ENCODE peak calls at places on chromosomes 12 and 14, in ten cellular contexts. Z is H54; F is effector memory CD8-positive, alpha-beta T cell; U is activated CD4-positive, alpha-beta T cell treated with anti-CD3 and anti-CD28 coated beads for 48 hours; T is T-helper 2 cell treated with Interferon-gamma antibody and Interleukin-4, amounts not matched to agents 5 μg/mL and 100 μg/mL, for 36 hours; G is ELR; X is AG09319; E is stimulated activated naive CD4-positive, alpha-beta T cell; D is NCI-H1105; S is hepatocyte. Y is an unnamed sample.

GRCh38 chr14:89625208-89625987 is 208.4 kb upstream of the FOXN3 start:
- DNase-seq in Z (no peak), F (no peak), U (peak; percentile 34), T (no peak), G (no peak), X (no peak), E (no peak), D (peak; percentile 85), S (peak; percentile 55), Y (no peak)

GRCh38 chr12:86331012-86331411 is 74.8 kb upstream of the MGAT4C start:
- DNase-seq in Z (no peak), F (no peak), U (no peak), T (no peak), G (no peak), X (no peak), E (no peak), D (peak; percentile 31), S (no peak), Y (no peak)

GRCh38 chr14:103281496-103282231 is 52.4 kb upstream of the EIF5 start:
- DNase-seq in Z (no peak), F (no peak), U (no peak), T (no peak), G (peak; percentile 79), X (peak; percentile 31), E (no peak), D (no peak), S (peak; percentile 79), Y (peak; percentile 67)

GRCh38 chr12:48777501-48778400 is 11.1 kb downstream of the ADCY6 start:
- DNase-seq in Z (no peak), F (no peak), U (no peak), T (no peak), G (no peak), X (no peak), E (no peak), D (no peak), S (no peak), Y (no peak)

GRCh38 chr12:24407884-24408283 is 458.4 kb upstream of the SOX5 start:
- DNase-seq in Z (no peak), F (no peak), U (no peak), T (no peak), G (no peak), X (no peak), E (no peak), D (no peak), S (no peak), Y (no peak)

GRCh38 chr12:103799504-103800251 is 41.4 kb downstream of the NT5DC3 start:
- DNase-seq in Z (peak; percentile 45), F (no peak), U (no peak), T (no peak), G (peak; percentile 39), X (peak; percentile 10), E (no peak), D (peak; percentile 81), S (peak; percentile 63), Y (peak; percentile 30)

GRCh38 chr12:4892418-4892817 is 17.3 kb upstream of the KCNA1 start:
- DNase-seq in Z (no peak), F (no peak), U (no peak), T (no peak), G (no peak), X (no peak), E (no peak), D (no peak), S (no peak), Y (no peak)

GRCh38 chr12:66900616-66901015 is 221.7 kb upstream of the GRIP1 start:
- DNase-seq in Z (no peak), F (no peak), U (no peak), T (no peak), G (no peak), X (no peak), E (no peak), D (peak; percentile 53), S (no peak), Y (no peak)

GRCh38 chr12:130429656-130430505 is 92.2 kb downstream of the PIWIL1 start:
- DNase-seq in Z (no peak), F (no peak), U (no peak), T (no peak), G (no peak), X (no peak), E (no peak), D (no peak), S (no peak), Y (no peak)

GRCh38 chr14:95361373-95362179 is 41.9 kb upstream of the CLMN start:
- DNase-seq in Z (peak; percentile 46), F (no peak), U (peak; percentile 69), T (peak; percentile 15), G (peak; percentile 18), X (no peak), E (no peak), D (no peak), S (peak; percentile 52), Y (no peak)

GRCh38 chr12:68229956-68230355 is 4.3 kb upstream of the IL26 start:
- DNase-seq in Z (no peak), F (no peak), U (no peak), T (no peak), G (no peak), X (no peak), E (no peak), D (no peak), S (no peak), Y (no peak)

GRCh38 chr12:55745361-55746146 is 2.6 kb downstream of the GDF11 start:
- DNase-seq in Z (no peak), F (no peak), U (no peak), T (no peak), G (no peak), X (no peak), E (no peak), D (no peak), S (peak; percentile 70), Y (no peak)

GRCh38 chr12:57008113-57008687 is 1.9 kb upstream of the ZBTB39 start:
- DNase-seq in Z (peak; percentile 65), F (peak; percentile 18), U (no peak), T (no peak), G (peak; percentile 79), X (peak; percentile 37), E (peak; percentile 76), D (peak; percentile 21), S (peak; percentile 75), Y (peak; percentile 77)

GRCh38 chr12:126385785-126386184 is 1320.5 kb downstream of the AACS start:
- DNase-seq in Z (no peak), F (no peak), U (no peak), T (no peak), G (no peak), X (peak; percentile 56), E (no peak), D (no peak), S (no peak), Y (peak; percentile 13)

GRCh38 chr12:95151821-95152220 is 65.4 kb downstream of the FGD6 start:
- DNase-seq in Z (no peak), F (no peak), U (no peak), T (no peak), G (no peak), X (no peak), E (no peak), D (peak; percentile 48), S (no peak), Y (no peak)

GRCh38 chr14:103634156-103634555 is 5.1 kb downstream of the KLC1 start:
- DNase-seq in Z (no peak), F (no peak), U (no peak), T (no peak), G (no peak), X (no peak), E (no peak), D (no peak), S (no peak), Y (peak; percentile 52)

GRCh38 chr14:79419571-79420327 is 791.6 kb downstream of the DIO2 start:
- DNase-seq in Z (no peak), F (no peak), U (no peak), T (no peak), G (no peak), X (no peak), E (no peak), D (no peak), S (peak; percentile 19), Y (no peak)

GRCh38 chr12:82510386-82510785 is 152.1 kb downstream of the METTL25 start:
- DNase-seq in Z (no peak), F (no peak), U (no peak), T (no peak), G (no peak), X (no peak), E (no peak), D (no peak), S (no peak), Y (no peak)

GRCh38 chr12:62658910-62659309 is 192.3 kb downstream of the MON2 start:
- DNase-seq in Z (no peak), F (no peak), U (no peak), T (no peak), G (no peak), X (no peak), E (no peak), D (no peak), S (no peak), Y (no peak)

GRCh38 chr12:51846911-51847829 is 1.3 kb downstream of the FIGNL2 start:
- DNase-seq in Z (no peak), F (peak; percentile 11), U (peak; percentile 49), T (peak; percentile 6), G (peak; percentile 36), X (no peak), E (peak; percentile 31), D (no peak), S (peak; percentile 84), Y (peak; percentile 48)

GRCh38 chr12:115598827-115599226 is 678.7 kb downstream of the MED13L start:
- DNase-seq in Z (no peak), F (no peak), U (no peak), T (no peak), G (no peak), X (no peak), E (no peak), D (peak; percentile 73), S (no peak), Y (no peak)

GRCh38 chr12:68290126-68290525 is 36.7 kb upstream of the IL22 start:
- DNase-seq in Z (no peak), F (peak; percentile 5), U (peak; percentile 52), T (peak; percentile 64), G (peak; percentile 24), X (no peak), E (peak; percentile 2), D (no peak), S (no peak), Y (no peak)

GRCh38 chr14:74531467-74531866 is 37.9 kb downstream of the ISCA2 start:
- DNase-seq in Z (peak; percentile 39), F (no peak), U (no peak), T (no peak), G (peak; percentile 56), X (no peak), E (no peak), D (no peak), S (peak; percentile 40), Y (peak; percentile 59)

GRCh38 chr12:13422291-13422690 is 225.8 kb downstream of the EMP1 start:
- DNase-seq in Z (no peak), F (no peak), U (no peak), T (no peak), G (no peak), X (no peak), E (no peak), D (no peak), S (no peak), Y (no peak)

GRCh38 chr12:107679346-107679745 is 6.3 kb upstream of the PWP1 start:
- DNase-seq in Z (no peak), F (no peak), U (no peak), T (no peak), G (no peak), X (no peak), E (no peak), D (no peak), S (no peak), Y (no peak)

GRCh38 chr14:66634876-66635275 is 126.9 kb downstream of the GPHN start:
- DNase-seq in Z (no peak), F (no peak), U (no peak), T (no peak), G (peak; percentile 40), X (no peak), E (no peak), D (no peak), S (no peak), Y (peak; percentile 26)

GRCh38 chr12:75478395-75478794 is 2.2 kb upstream of the GLIPR1 start:
- DNase-seq in Z (no peak), F (no peak), U (peak; percentile 31), T (peak; percentile 63), G (no peak), X (no peak), E (peak; percentile 81), D (no peak), S (no peak), Y (peak; percentile 56)

GRCh38 chr14:75181426-75182062 is 5.1 kb upstream of the TMED10 start:
- DNase-seq in Z (no peak), F (no peak), U (no peak), T (no peak), G (no peak), X (no peak), E (no peak), D (no peak), S (no peak), Y (no peak)

Y was measured in EH.